ENCODE peak calls at places on chromosomes 11 and 22, in seven cellular contexts. One of them, this sample, is unnamed.

GRCh38 chr22:44589831-44590230 is 91.8 kb upstream of the RTL6 start:
- DNase-seq in NAMALWA: no peak
- DNase-seq in NCI-H1417: no peak
- DNase-seq in T-helper 22 cell: no peak
- DNase-seq in stimulated activated CD4-positive, alpha-beta T cell treated with anti-CD3 and anti-CD28 coated beads, Interleukin-4, amount 100 ng/mL, for 1 hour: no peak
- DNase-seq in NCI-H1105 treated with DMSO at 0.1 percent for 48 hours: no peak
- DNase-seq in WTC11: no peak
- DNase-seq in this sample: no peak

GRCh38 chr11:11170352-11171084 is 182.5 kb downstream of the CSNK2A3 start:
- DNase-seq in NAMALWA: no peak
- DNase-seq in NCI-H1417: no peak
- DNase-seq in WTC11: no peak
- DNase-seq in T-helper 22 cell: no peak
- DNase-seq in stimulated activated CD4-positive, alpha-beta T cell treated with anti-CD3 and anti-CD28 coated beads, Interleukin-4, amount 100 ng/mL, for 1 hour: no peak
- DNase-seq in NCI-H1105 treated with DMSO at 0.1 percent for 48 hours: no peak
- DNase-seq in this sample: no peak

GRCh38 chr11:30653606-30654005 is 67.5 kb upstream of the MPPED2 start:
- DNase-seq in NCI-H1417: no peak
- DNase-seq in WTC11: no peak
- DNase-seq in stimulated activated CD4-positive, alpha-beta T cell treated with anti-CD3 and anti-CD28 coated beads, Interleukin-4, amount 100 ng/mL, for 1 hour: no peak
- DNase-seq in NCI-H1105 treated with DMSO at 0.1 percent for 48 hours: no peak
- DNase-seq in T-helper 22 cell: no peak
- DNase-seq in NAMALWA: peak; percentile 13
- DNase-seq in this sample: no peak

GRCh38 chr11:64086263-64086938 is 50.7 kb downstream of the FLRT1 start:
- DNase-seq in NAMALWA: no peak
- DNase-seq in NCI-H1417: peak; percentile 71
- DNase-seq in WTC11: no peak
- DNase-seq in T-helper 22 cell: no peak
- DNase-seq in NCI-H1105 treated with DMSO at 0.1 percent for 48 hours: no peak
- DNase-seq in stimulated activated CD4-positive, alpha-beta T cell treated with anti-CD3 and anti-CD28 coated beads, Interleukin-4, amount 100 ng/mL, for 1 hour: no peak
- DNase-seq in this sample: no peak

GRCh38 chr22:45834795-45835194 is 142.2 kb downstream of the WNT7B start:
- DNase-seq in T-helper 22 cell: no peak
- DNase-seq in WTC11: no peak
- DNase-seq in NCI-H1417: no peak
- DNase-seq in NCI-H1105 treated with DMSO at 0.1 percent for 48 hours: no peak
- DNase-seq in NAMALWA: no peak
- DNase-seq in stimulated activated CD4-positive, alpha-beta T cell treated with anti-CD3 and anti-CD28 coated beads, Interleukin-4, amount 100 ng/mL, for 1 hour: no peak
- DNase-seq in this sample: no peak

GRCh38 chr11:80855975-80856524 is 1415.2 kb upstream of the TENM4 start:
- DNase-seq in T-helper 22 cell: no peak
- DNase-seq in stimulated activated CD4-positive, alpha-beta T cell treated with anti-CD3 and anti-CD28 coated beads, Interleukin-4, amount 100 ng/mL, for 1 hour: no peak
- DNase-seq in NCI-H1417: no peak
- DNase-seq in WTC11: no peak
- DNase-seq in NCI-H1105 treated with DMSO at 0.1 percent for 48 hours: no peak
- DNase-seq in NAMALWA: no peak
- DNase-seq in this sample: no peak

GRCh38 chr11:68037481-68038225 is 1.2 kb upstream of the TCIRG1 start:
- DNase-seq in T-helper 22 cell: no peak
- DNase-seq in NCI-H1417: no peak
- DNase-seq in NCI-H1105 treated with DMSO at 0.1 percent for 48 hours: no peak
- DNase-seq in NAMALWA: no peak
- DNase-seq in WTC11: no peak
- DNase-seq in stimulated activated CD4-positive, alpha-beta T cell treated with anti-CD3 and anti-CD28 coated beads, Interleukin-4, amount 100 ng/mL, for 1 hour: no peak
- DNase-seq in this sample: no peak

GRCh38 chr22:50260801-50261614 is 475 bp downstream of the MAPK12 start:
- DNase-seq in WTC11: peak; percentile 43
- DNase-seq in NCI-H1417: no peak
- DNase-seq in stimulated activated CD4-positive, alpha-beta T cell treated with anti-CD3 and anti-CD28 coated beads, Interleukin-4, amount 100 ng/mL, for 1 hour: peak; percentile 40
- DNase-seq in T-helper 22 cell: no peak
- DNase-seq in NAMALWA: peak; percentile 65
- DNase-seq in NCI-H1105 treated with DMSO at 0.1 percent for 48 hours: peak; percentile 23
- DNase-seq in this sample: no peak

GRCh38 chr11:119664063-119664572 is 64.9 kb downstream of the NECTIN1 start:
- DNase-seq in stimulated activated CD4-positive, alpha-beta T cell treated with anti-CD3 and anti-CD28 coated beads, Interleukin-4, amount 100 ng/mL, for 1 hour: no peak
- DNase-seq in NAMALWA: no peak
- DNase-seq in T-helper 22 cell: no peak
- DNase-seq in NCI-H1105 treated with DMSO at 0.1 percent for 48 hours: peak; percentile 65
- DNase-seq in NCI-H1417: peak; percentile 76
- DNase-seq in WTC11: peak; percentile 61
- DNase-seq in this sample: peak; percentile 62

GRCh38 chr22:40238425-40239344 is 61.0 kb downstream of the TNRC6B start:
- DNase-seq in WTC11: no peak
- DNase-seq in NAMALWA: no peak
- DNase-seq in NCI-H1417: no peak
- DNase-seq in NCI-H1105 treated with DMSO at 0.1 percent for 48 hours: no peak
- DNase-seq in T-helper 22 cell: peak; percentile 56
- DNase-seq in stimulated activated CD4-positive, alpha-beta T cell treated with anti-CD3 and anti-CD28 coated beads, Interleukin-4, amount 100 ng/mL, for 1 hour: no peak
- DNase-seq in this sample: peak; percentile 48

GRCh38 chr22:19943665-19944026 is 2.0 kb upstream of the TXNRD2 start:
- DNase-seq in T-helper 22 cell: no peak
- DNase-seq in WTC11: no peak
- DNase-seq in NAMALWA: peak; percentile 28
- DNase-seq in NCI-H1417: no peak
- DNase-seq in stimulated activated CD4-positive, alpha-beta T cell treated with anti-CD3 and anti-CD28 coated beads, Interleukin-4, amount 100 ng/mL, for 1 hour: no peak
- DNase-seq in NCI-H1105 treated with DMSO at 0.1 percent for 48 hours: no peak
- DNase-seq in this sample: no peak

GRCh38 chr11:827146-827860 is 416 bp upstream of the CRACR2B start:
- DNase-seq in stimulated activated CD4-positive, alpha-beta T cell treated with anti-CD3 and anti-CD28 coated beads, Interleukin-4, amount 100 ng/mL, for 1 hour: no peak
- DNase-seq in NAMALWA: no peak
- DNase-seq in NCI-H1105 treated with DMSO at 0.1 percent for 48 hours: no peak
- DNase-seq in WTC11: peak; percentile 77
- DNase-seq in NCI-H1417: peak; percentile 30
- DNase-seq in T-helper 22 cell: no peak
- DNase-seq in this sample: no peak

This sample was measured in prostate gland.